ENCODE peak calls at places on chromosomes 4 and X, in nine cellular contexts. J is CD8-positive, alpha-beta memory T cell; N is AG04450; F is CD4-positive, CD25-positive, alpha-beta regulatory T cell; E is upper lobe of right lung; B is endodermal cell; M is tibial artery; O is RWPE2; P is mesenchymal stem cell. Y is an unnamed sample. For H3K27me3, the result is how much of the 10 kb centered on the place peaks cover.

GRCh38 chrX:103879339-103879738 is 47.3 kb upstream of the RAB9B start:
- DNase-seq in J (no peak), N (no peak), F (no peak), E (no peak), B (no peak), M (no peak), O (no peak), P (peak), Y (peak)

GRCh38 chr4:137558951-137559350 is 26.7 kb upstream of the PCDH18 start:
- DNase-seq in J (no peak), N (peak), F (no peak), E (no peak), B (no peak), M (no peak), O (no peak), P (peak), Y (peak)

GRCh38 chr4:14265651-14266050 is 638.1 kb upstream of the BOD1L1 start:
- DNase-seq in J (no peak), N (no peak), F (no peak), E (no peak), B (no peak), M (no peak), O (no peak), P (no peak), Y (no peak)

GRCh38 chr4:184104419-184105101 is 113.1 kb downstream of the ENPP6 start:
- DNase-seq in J (no peak), N (no peak), F (no peak), E (no peak), B (no peak), M (no peak), O (no peak), P (no peak), Y (peak)

GRCh38 chrX:7927259-7928167 is at the start of gene PNPLA4:
- DNase-seq in J (peak), N (no peak), F (peak), E (peak), B (peak), M (peak), O (peak), P (peak), Y (peak)

GRCh38 chr4:92615049-92615448 is 311.3 kb downstream of the GRID2 start:
- DNase-seq in J (no peak), N (no peak), F (no peak), E (no peak), B (no peak), M (no peak), O (no peak), P (no peak), Y (no peak)

GRCh38 chr4:145544998-145545397 is 63.3 kb downstream of the SMAD1 start:
- DNase-seq in J (no peak), N (no peak), F (no peak), E (no peak), B (no peak), M (no peak), O (no peak), P (peak), Y (no peak)

GRCh38 chrX:102934624-102935023 is 2.4 kb upstream of the RAB40AL start:
- DNase-seq in J (no peak), N (no peak), F (no peak), E (no peak), B (peak), M (no peak), O (no peak), P (peak), Y (no peak)

GRCh38 chr4:174334628-174335027 is 50.9 kb downstream of the CEP44 start:
- DNase-seq in J (no peak), N (no peak), F (no peak), E (no peak), B (no peak), M (no peak), O (no peak), P (no peak), Y (no peak)

GRCh38 chrX:115499112-115499805 is 61.7 kb upstream of the PLS3 start:
- DNase-seq in J (no peak), N (no peak), F (no peak), E (no peak), B (no peak), M (no peak), O (no peak), P (peak), Y (no peak)

GRCh38 chr4:17128268-17128667 is 229.8 kb upstream of the LDB2 start:
- DNase-seq in J (no peak), N (no peak), F (no peak), E (no peak), B (no peak), M (no peak), O (no peak), P (no peak), Y (peak)

GRCh38 chr4:170931326-170931725 is 841.6 kb upstream of the AADAT start:
- DNase-seq in J (no peak), N (no peak), F (no peak), E (no peak), B (no peak), M (no peak), O (no peak), P (peak), Y (no peak)

GRCh38 chrX:151183233-151183632 is 6.8 kb downstream of the GPR50 start:
- DNase-seq in J (no peak), N (no peak), F (no peak), E (no peak), B (no peak), M (no peak), O (no peak), P (no peak), Y (no peak)
- H3K27me3 ChIP-seq in J (under half), N (under half), F (under half), E (under half), B (under half), M (under half), O (under half), P (under half), Y (under half)

DNA sequence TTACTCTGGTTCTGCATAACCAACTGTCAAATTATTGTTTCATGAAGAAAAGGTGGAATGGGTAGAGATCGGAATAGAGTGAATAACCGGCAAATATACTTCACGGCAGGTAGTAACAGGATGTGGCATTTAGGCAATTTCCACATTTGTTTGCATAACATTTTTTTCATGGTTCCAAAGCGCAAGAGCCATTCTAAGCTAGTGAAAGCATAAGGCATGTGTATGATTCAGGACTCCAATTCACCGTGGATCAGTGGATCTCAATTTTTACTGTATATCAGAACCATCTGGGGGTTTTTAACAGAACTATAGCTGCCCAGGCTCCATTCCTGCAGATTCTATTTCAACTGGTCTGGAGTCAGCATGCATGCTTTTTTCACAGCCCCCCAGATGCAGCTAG is 30.2 kb downstream of the AFAP1 start:
- DNase-seq in J (no peak), N (no peak), F (no peak), E (no peak), B (no peak), M (no peak), O (no peak), P (no peak), Y (no peak)
- H3K27me3 ChIP-seq in J (under half), N (under half), F (under half), E (under half), B (under half), M (under half), O (under half), P (under half), Y (under half)

GRCh38 chrX:139883984-139884383 is 48.9 kb downstream of the ATP11C start:
- DNase-seq in J (no peak), N (no peak), F (no peak), E (no peak), B (no peak), M (no peak), O (no peak), P (no peak), Y (no peak)

GRCh38 chrX:139881130-139881529 is 51.7 kb downstream of the ATP11C start:
- DNase-seq in J (no peak), N (no peak), F (no peak), E (no peak), B (no peak), M (no peak), O (no peak), P (peak), Y (peak)

GRCh38 chrX:139881572-139881971 is 51.3 kb downstream of the ATP11C start:
- DNase-seq in J (no peak), N (no peak), F (no peak), E (no peak), B (no peak), M (no peak), O (no peak), P (peak), Y (peak)

GRCh38 chrX:139877710-139878414 is 55.0 kb downstream of the ATP11C start:
- DNase-seq in J (no peak), N (no peak), F (no peak), E (no peak), B (no peak), M (no peak), O (no peak), P (no peak), Y (no peak)

GRCh38 chrX:139882299-139882698 is 50.6 kb downstream of the ATP11C start:
- DNase-seq in J (no peak), N (no peak), F (no peak), E (no peak), B (no peak), M (no peak), O (no peak), P (peak), Y (no peak)
- H3K27me3 ChIP-seq in J (under half), N (under half), F (under half), E (under half), B (under half), M (under half), O (under half), P (under half), Y (under half)

GRCh38 chrX:133881011-133881410 is 104.4 kb downstream of the GPC3 start:
- DNase-seq in J (no peak), N (no peak), F (no peak), E (no peak), B (no peak), M (no peak), O (no peak), P (no peak), Y (no peak)

GRCh38 chrX:133880032-133880443 is 105.4 kb downstream of the GPC3 start:
- DNase-seq in J (no peak), N (no peak), F (no peak), E (no peak), B (no peak), M (no peak), O (no peak), P (no peak), Y (no peak)

GRCh38 chrX:133884430-133885394 is 100.7 kb downstream of the GPC3 start:
- DNase-seq in J (no peak), N (no peak), F (no peak), E (no peak), B (no peak), M (no peak), O (no peak), P (no peak), Y (no peak)

DNA sequence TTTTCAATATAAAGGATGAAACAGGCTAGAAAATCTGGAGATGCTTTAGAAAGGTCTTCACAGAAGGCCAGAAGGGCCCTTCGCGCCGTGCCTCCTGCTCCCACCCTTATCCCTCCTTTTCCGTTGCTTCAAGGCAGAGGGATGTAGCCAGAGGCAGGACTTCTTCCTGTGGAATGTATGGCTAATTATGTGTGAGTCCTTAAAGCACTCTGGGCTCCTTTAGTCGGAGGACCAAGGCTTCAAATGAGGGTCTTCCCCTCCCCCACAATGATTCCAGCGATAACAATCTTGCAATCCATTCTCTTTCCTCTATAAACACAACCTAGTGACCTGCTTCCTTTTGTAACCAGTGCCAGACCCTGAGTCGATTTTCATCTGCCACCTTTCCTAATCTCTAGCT is 103.5 kb downstream of the GPC3 start:
- DNase-seq in J (no peak), N (no peak), F (no peak), E (no peak), B (peak), M (no peak), O (no peak), P (no peak), Y (no peak)
- H3K27me3 ChIP-seq in J (under half), N (under half), F (under half), E (under half), B (under half), M (under half), O (under half), P (under half), Y (under half)

Y was measured in astrocyte.